ENCODE peak calls at places on chromosome 9, in four cellular contexts. Y is GM12891; U is activated CD4-positive, alpha-beta T cell treated with anti-CD3 and anti-CD28 coated beads for 1 hour; R is non-pigmented ciliary epithelial cell. A is an unnamed sample.

GRCh38 chr9:85667374-85667773 is 74.4 kb downstream of the AGTPBP1 start:
- DNase-seq in R (no peak), Y (no peak), U (no peak), A (no peak)

GRCh38 chr9:995776-996175 is 19.3 kb downstream of the DMRT3 start:
- DNase-seq in R (peak; percentile 10), Y (no peak), U (no peak), A (no peak)

GRCh38 chr9:128145951-128146351 is 3.3 kb upstream of the LCN2 start:
- DNase-seq in R (no peak), U (no peak), Y (no peak), A (peak; percentile 65)

GRCh38 chr9:4220361-4220760 is 79.5 kb downstream of the GLIS3 start:
- DNase-seq in R (no peak), U (no peak), Y (no peak), A (no peak)

GRCh38 chr9:114503009-114503408 is 2.3 kb downstream of the WHRN start:
- DNase-seq in Y (no peak), U (no peak), R (no peak), A (peak; percentile 79)

GRCh38 chr9:120915854-120916495 is 10.6 kb downstream of the TRAF1 start:
- DNase-seq in Y (no peak), R (no peak), U (peak; percentile 41), A (no peak)

GRCh38 chr9:125984461-125984860 is 237.3 kb downstream of the PBX3 start:
- DNase-seq in R (no peak), Y (no peak), U (no peak), A (peak; percentile 37)

GRCh38 chr9:95729066-95729465 is 146.4 kb upstream of the ERCC6L2 start:
- DNase-seq in R (no peak), U (no peak), Y (no peak), A (no peak)

GRCh38 chr9:99489043-99489378 is 266.9 kb downstream of the SEC61B start:
- DNase-seq in Y (no peak), R (no peak), U (no peak), A (no peak)

GRCh38 chr9:99807276-99807852 is 14.3 kb upstream of the NR4A3 start:
- DNase-seq in U (peak; percentile 49), R (no peak), Y (no peak), A (peak; percentile 63)

GRCh38 chr9:123335227-123335985 is 20.6 kb upstream of the CRB2 start:
- DNase-seq in R (peak; percentile 30), Y (no peak), U (no peak), A (no peak)

GRCh38 chr9:117153021-117153420 is 261.8 kb downstream of the ASTN2 start:
- DNase-seq in U (no peak), Y (no peak), R (peak; percentile 37), A (no peak)

GRCh38 chr9:108812388-108812787 is 43.4 kb downstream of the ACTL7B start:
- DNase-seq in Y (no peak), U (no peak), R (no peak), A (no peak)

GRCh38 chr9:133437753-133438531 is 15.8 kb downstream of the ADAMTS13 start:
- DNase-seq in U (no peak), R (no peak), Y (peak; percentile 60), A (peak; percentile 66)

GRCh38 chr9:70303268-70303667 is 44.5 kb downstream of the SMC5 start:
- DNase-seq in U (no peak), Y (no peak), R (no peak), A (no peak)

GRCh38 chr9:134983094-134983493 is 65.4 kb upstream of the FCN1 start:
- DNase-seq in Y (peak; percentile 46), R (no peak), U (no peak), A (peak; percentile 44)

GRCh38 chr9:8486095-8486494 is 686.5 kb upstream of the DMAC1 start:
- DNase-seq in U (no peak), R (no peak), Y (no peak), A (no peak)